ENCODE peak calls at places on chromosomes 13 and 19, in eight cellular contexts. Y is activated CD4-positive, alpha-beta memory T cell treated with anti-CD3 and anti-CD28 coated beads for 36 hours; D is neural crest cell; W is AG09319; R is left colon; G is EL; Z is activated T-helper 9 cell treated with anti-CD3 and anti-CD28 coated beads, Interleukin-2, amount 50 U/mL, for 16 hours; X is NCI-H1436. O is an unnamed sample.
A peak's percentile ranks its signal among the peaks of the same experiment; 100 is the strongest.

GRCh38 chr19:45468159-45468651 is 409 bp downstream of the FOSB start:
- DNase-seq in Y (peak; percentile 62), D (peak; percentile 19), W (no peak), R (no peak), G (peak; percentile 42), Z (no peak), X (no peak), O (peak; percentile 49)

GRCh38 chr13:91664036-91664435 is 265.6 kb downstream of the GPC5 start:
- DNase-seq in Y (no peak), D (no peak), W (no peak), R (no peak), G (no peak), Z (no peak), X (no peak), O (no peak)

GRCh38 chr19:39154626-39155100 is 29.1 kb downstream of the PAK4 start:
- DNase-seq in Y (no peak), D (no peak), W (no peak), R (peak; percentile 83), G (no peak), Z (no peak), X (no peak), O (no peak)

GRCh38 chr13:46565808-46566750 is 13.1 kb downstream of the LRCH1 start:
- DNase-seq in Y (no peak), D (no peak), W (no peak), R (no peak), G (no peak), Z (no peak), X (no peak), O (no peak)

GRCh38 chr13:38905861-38906260 is 84.8 kb downstream of the STOML3 start:
- DNase-seq in Y (no peak), D (no peak), W (no peak), R (no peak), G (no peak), Z (no peak), X (no peak), O (no peak)

GRCh38 chr19:52138614-52139290 is 986 bp downstream of the ZNF616 start:
- DNase-seq in Y (peak; percentile 34), D (peak; percentile 54), W (no peak), R (peak; percentile 30), G (peak; percentile 30), Z (no peak), X (peak; percentile 45), O (peak; percentile 52)

GRCh38 chr19:38932425-38933179 is 1.9 kb downstream of the MRPS12 start:
- DNase-seq in Y (peak; percentile 42), D (peak; percentile 45), W (no peak), R (no peak), G (peak; percentile 43), Z (no peak), X (no peak), O (peak; percentile 55)

GRCh38 chr13:50213526-50213925 is 198.3 kb downstream of the KCNRG start:
- DNase-seq in Y (no peak), D (no peak), W (no peak), R (no peak), G (no peak), Z (no peak), X (no peak), O (no peak)

GRCh38 chr19:50850738-50851137 is 4.0 kb upstream of the KLK3 start:
- DNase-seq in Y (no peak), D (no peak), W (no peak), R (no peak), G (no peak), Z (no peak), X (no peak), O (no peak)

GRCh38 chr19:12983561-12984142 is 11.6 kb upstream of the NFIX start:
- DNase-seq in Y (peak; percentile 88), D (peak; percentile 76), W (peak; percentile 56), R (no peak), G (peak; percentile 71), Z (peak; percentile 75), X (peak; percentile 78), O (peak; percentile 81)

GRCh38 chr13:45472171-45472705 is 7.5 kb downstream of the COG3 start:
- DNase-seq in Y (no peak), D (no peak), W (no peak), R (no peak), G (no peak), Z (no peak), X (no peak), O (no peak)

GRCh38 chr13:112587359-112587766 is 590 bp downstream of the TUBGCP3 start:
- DNase-seq in Y (peak; percentile 85), D (peak; percentile 63), W (peak; percentile 55), R (peak; percentile 81), G (peak; percentile 92), Z (peak; percentile 60), X (peak; percentile 72), O (peak; percentile 92)

GRCh38 chr13:35856721-35857346 is 274.3 kb downstream of the DCLK1 start:
- DNase-seq in Y (no peak), D (no peak), W (no peak), R (no peak), G (peak; percentile 18), Z (no peak), X (no peak), O (no peak)

GRCh38 chr19:40241809-40242384 is 15.4 kb upstream of the CCNP start:
- DNase-seq in Y (no peak), D (no peak), W (no peak), R (no peak), G (no peak), Z (no peak), X (no peak), O (no peak)

GRCh38 chr19:41376241-41376997 is at the start of gene TMEM91:
- DNase-seq in Y (no peak), D (peak; percentile 43), W (no peak), R (peak; percentile 36), G (no peak), Z (no peak), X (peak; percentile 11), O (peak; percentile 31)

GRCh38 chr13:33483471-33483870 is 197.9 kb upstream of the STARD13 start:
- DNase-seq in Y (no peak), D (no peak), W (no peak), R (no peak), G (peak; percentile 81), Z (no peak), X (no peak), O (peak; percentile 92)

GRCh38 chr19:13006431-13007281 is 11.4 kb downstream of the NFIX start:
- DNase-seq in Y (no peak), D (no peak), W (no peak), R (peak; percentile 65), G (no peak), Z (no peak), X (no peak), O (no peak)

GRCh38 chr13:73914119-73914518 is 220.1 kb downstream of the KLF12 start:
- DNase-seq in Y (no peak), D (no peak), W (no peak), R (no peak), G (no peak), Z (no peak), X (peak; percentile 15), O (no peak)

GRCh38 chr13:51995677-51996551 is 15.3 kb downstream of the ATP7B start:
- DNase-seq in Y (no peak), D (no peak), W (no peak), R (peak; percentile 72), G (no peak), Z (no peak), X (no peak), O (no peak)

GRCh38 chr13:42215578-42216421 is 56.2 kb upstream of the AKAP11 start:
- DNase-seq in Y (peak; percentile 46), D (peak; percentile 28), W (peak; percentile 19), R (no peak), G (peak; percentile 41), Z (no peak), X (peak; percentile 0), O (peak; percentile 61)

GRCh38 chr13:40345149-40345514 is 321.3 kb downstream of the FOXO1 start:
- DNase-seq in Y (no peak), D (no peak), W (no peak), R (no peak), G (no peak), Z (no peak), X (no peak), O (no peak)

GRCh38 chr13:108549989-108550388 is 79.4 kb upstream of the MYO16 start:
- DNase-seq in Y (no peak), D (no peak), W (no peak), R (no peak), G (no peak), Z (no peak), X (no peak), O (no peak)

GRCh38 chr13:98201178-98201577 is 24.1 kb upstream of the RNF113B start:
- DNase-seq in Y (no peak), D (no peak), W (no peak), R (no peak), G (no peak), Z (no peak), X (no peak), O (no peak)

GRCh38 chr13:48730971-48731658 is 77.4 kb downstream of the CYSLTR2 start:
- DNase-seq in Y (peak; percentile 21), D (no peak), W (no peak), R (no peak), G (peak; percentile 31), Z (no peak), X (no peak), O (peak; percentile 75)

GRCh38 chr13:50646070-50646469 is 197.4 kb downstream of the DLEU7 start:
- DNase-seq in Y (no peak), D (no peak), W (peak; percentile 12), R (no peak), G (peak; percentile 55), Z (no peak), X (no peak), O (peak; percentile 11)

GRCh38 chr19:35908977-35909683 is 1.0 kb upstream of the TYROBP start:
- DNase-seq in Y (no peak), D (no peak), W (no peak), R (peak; percentile 73), G (no peak), Z (no peak), X (no peak), O (no peak)

GRCh38 chr19:2168619-2169424 is 5.1 kb downstream of the DOT1L start:
- DNase-seq in Y (peak; percentile 93), D (peak; percentile 58), W (peak; percentile 92), R (peak; percentile 97), G (peak; percentile 99), Z (peak; percentile 74), X (no peak), O (peak; percentile 99)